ENCODE peak calls at places on chromosomes 7 and 10, in nine cellular contexts. P is amniotic stem cell, V is Panc1, B is spleen, M is mucosa of descending colon, J is MCF 10A, I is NT2/D1, F is keratinocyte, W is SW 1271. Y is an unnamed sample.

GRCh38 chr7:155804897-155805825 is 7.1 kb downstream of the SHH start:
- DNase-seq in P (peak), F (no peak), V (no peak), J (peak), B (peak), I (peak), M (peak), W (peak), Y (peak)

GRCh38 chr10:31923389-31923788 is 5.2 kb downstream of the ARHGAP12 start:
- DNase-seq in B (no peak), P (no peak), V (no peak), F (no peak), J (no peak), I (no peak), M (no peak), W (no peak), Y (no peak)

GRCh38 chr7:44116789-44117666 is 6.3 kb downstream of the POLD2 start:
- DNase-seq in V (no peak), I (no peak), W (no peak), B (peak), F (no peak), M (no peak), P (no peak), J (no peak), Y (no peak)

GRCh38 chr10:132375116-132375794 is 21.7 kb upstream of the PWWP2B start:
- DNase-seq in B (peak), M (no peak), F (no peak), V (no peak), J (no peak), W (no peak), P (no peak), I (no peak), Y (no peak)

GRCh38 chr7:4237296-4238235 is 444.5 kb upstream of the FOXK1 start:
- DNase-seq in J (no peak), P (no peak), W (no peak), V (no peak), B (peak), F (no peak), I (peak), M (no peak), Y (no peak)

GRCh38 chr10:26725837-26726727 is 28.6 kb downstream of the PDSS1 start:
- DNase-seq in J (peak), F (no peak), I (peak), W (peak), B (peak), V (peak), P (peak), M (no peak), Y (no peak)

GRCh38 chr10:95501203-95502094 is 59.7 kb downstream of the SORBS1 start:
- DNase-seq in M (no peak), W (no peak), F (no peak), J (no peak), I (no peak), B (no peak), V (no peak), P (no peak), Y (no peak)

GRCh38 chr7:127907638-127908040 is 123.6 kb downstream of the LRRC4 start:
- DNase-seq in I (no peak), P (no peak), W (no peak), F (no peak), J (peak), M (no peak), B (no peak), V (no peak), Y (no peak)

GRCh38 chr10:36391405-36391804 is 734.0 kb upstream of the ANKRD30A start:
- DNase-seq in V (no peak), I (no peak), B (no peak), P (no peak), W (no peak), J (no peak), M (no peak), F (no peak), Y (no peak)

GRCh38 chr10:4650109-4650508 is 175.9 kb upstream of the AKR1E2 start:
- DNase-seq in J (no peak), F (no peak), V (no peak), W (no peak), I (no peak), M (no peak), P (no peak), B (no peak), Y (no peak)

GRCh38 chr10:96610817-96611216 is 24.0 kb upstream of the TM9SF3 start:
- DNase-seq in V (no peak), M (peak), J (no peak), I (no peak), F (no peak), W (no peak), P (no peak), B (no peak), Y (no peak)

GRCh38 chr7:192035-192649 is at the start of gene FAM20C:
- DNase-seq in M (peak), P (peak), V (no peak), J (peak), B (peak), F (no peak), W (peak), I (no peak), Y (peak)

GRCh38 chr7:31970501-31970900 is 99.7 kb downstream of the PDE1C start:
- DNase-seq in I (no peak), P (no peak), J (no peak), M (no peak), V (no peak), W (no peak), B (no peak), F (no peak), Y (no peak)

GRCh38 chr10:116070743-116071320 is 202.2 kb downstream of the GFRA1 start:
- DNase-seq in V (no peak), W (no peak), B (no peak), F (no peak), J (no peak), M (no peak), I (no peak), P (no peak), Y (no peak)

Y was measured in activated T-helper 2 cell treated with anti-CD3 and anti-CD28 coated beads, Interferon-gamma antibody, Interleukin-2, Interleukin-4, amounts not matched to agents 10 μg/mL and 5 μg/mL and 100 μg/mL, durations not matched to agents 14 hours and 24 hours and 36 hours.